ENCODE peak calls at places on chromosomes 3 and 15, in ten cellular contexts. Z is foreskin fibroblast, K is left lung, A is uterus, U is tibial artery, Y is sigmoid colon, D is fibroblast of mammary gland, N is heart left ventricle, R is body of pancreas, B is OCI-LY7. P is an unnamed sample.

GRCh38 chr3:64257096-64257755 is 32.0 kb upstream of the PRICKLE2 start:
- DNase-seq in Y (no peak), D (peak), N (no peak), K (no peak), R (no peak), B (no peak), Z (no peak), A (no peak), U (no peak), P (no peak)

GRCh38 chr3:162719684-162720341 is 1223.2 kb downstream of the OTOL1 start:
- DNase-seq in U (no peak), D (peak), B (no peak), A (no peak), R (no peak), N (no peak), K (no peak), Z (peak), Y (no peak), P (no peak)

GRCh38 chr3:138943724-138944131 is 3.2 kb downstream of the FOXL2 start:
- DNase-seq in B (no peak), Z (no peak), U (no peak), D (no peak), N (no peak), K (no peak), R (peak), A (no peak), Y (no peak), P (no peak)

GRCh38 chr15:100113351-100114075 is 228.3 kb downstream of the ADAMTS17 start:
- DNase-seq in K (no peak), Y (no peak), A (peak), N (peak), R (peak), B (no peak), U (peak), Z (no peak), D (no peak), P (no peak)

GRCh38 chr3:95302044-95302443 is 1239.2 kb downstream of the NSUN3 start:
- DNase-seq in Y (no peak), B (no peak), K (no peak), R (no peak), N (no peak), A (no peak), Z (no peak), D (no peak), U (no peak), P (no peak)

GRCh38 chr3:173891272-173892100 is 493.9 kb downstream of the NLGN1 start:
- DNase-seq in Z (no peak), N (no peak), B (no peak), K (no peak), D (peak), A (no peak), U (no peak), Y (no peak), R (no peak), P (no peak)

GRCh38 chr15:77516786-77517185 is 96.1 kb downstream of the HMG20A start:
- DNase-seq in U (peak), Y (peak), A (no peak), R (no peak), Z (no peak), N (no peak), D (no peak), B (no peak), K (no peak), P (no peak)

GRCh38 chr15:80343610-80344009 is 60.6 kb upstream of the ARNT2 start:
- DNase-seq in Y (no peak), B (no peak), K (no peak), A (peak), R (peak), N (peak), D (no peak), U (no peak), Z (no peak), P (no peak)

DNA sequence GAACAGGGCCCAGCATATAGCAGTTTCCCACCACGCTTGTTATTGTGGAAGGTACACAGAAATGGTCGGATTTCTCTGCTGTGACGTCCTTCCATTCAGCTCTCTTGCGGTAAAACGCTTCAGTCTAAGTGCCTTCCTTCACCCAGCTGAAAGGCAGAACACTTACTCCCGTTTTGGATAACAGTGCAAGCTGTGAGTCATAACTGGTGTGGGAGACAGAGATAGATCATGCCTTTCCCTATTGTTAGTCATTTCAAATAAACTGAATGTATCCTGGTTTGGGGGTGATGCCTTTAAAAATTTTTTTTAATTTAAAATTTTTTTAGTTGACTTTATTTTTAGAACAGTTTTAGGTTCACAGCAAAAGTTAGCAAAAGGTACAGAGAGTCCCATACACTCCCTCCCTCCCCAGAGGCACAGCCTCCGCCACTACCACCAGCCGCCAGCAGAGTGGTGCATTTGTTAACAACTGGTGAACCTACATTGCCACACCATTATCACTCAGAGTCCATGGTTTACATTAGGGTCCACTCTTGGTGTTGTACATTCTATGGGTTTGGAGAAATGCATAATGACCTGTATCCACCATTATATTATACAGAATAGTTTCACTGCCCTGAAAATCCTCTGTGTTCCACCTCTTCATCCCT is 94.9 kb upstream of the NSMCE3 start:
- DNase-seq in R (no peak), Z (peak), B (no peak), K (no peak), U (no peak), Y (no peak), A (no peak), N (no peak), D (peak), P (no peak)
- TF ChIP-seq CTCF in R (no peak), Z (no peak), B (peak), K (no peak), U (no peak), Y (peak), A (no peak), N (no peak), D (no peak), P (peak)

DNA sequence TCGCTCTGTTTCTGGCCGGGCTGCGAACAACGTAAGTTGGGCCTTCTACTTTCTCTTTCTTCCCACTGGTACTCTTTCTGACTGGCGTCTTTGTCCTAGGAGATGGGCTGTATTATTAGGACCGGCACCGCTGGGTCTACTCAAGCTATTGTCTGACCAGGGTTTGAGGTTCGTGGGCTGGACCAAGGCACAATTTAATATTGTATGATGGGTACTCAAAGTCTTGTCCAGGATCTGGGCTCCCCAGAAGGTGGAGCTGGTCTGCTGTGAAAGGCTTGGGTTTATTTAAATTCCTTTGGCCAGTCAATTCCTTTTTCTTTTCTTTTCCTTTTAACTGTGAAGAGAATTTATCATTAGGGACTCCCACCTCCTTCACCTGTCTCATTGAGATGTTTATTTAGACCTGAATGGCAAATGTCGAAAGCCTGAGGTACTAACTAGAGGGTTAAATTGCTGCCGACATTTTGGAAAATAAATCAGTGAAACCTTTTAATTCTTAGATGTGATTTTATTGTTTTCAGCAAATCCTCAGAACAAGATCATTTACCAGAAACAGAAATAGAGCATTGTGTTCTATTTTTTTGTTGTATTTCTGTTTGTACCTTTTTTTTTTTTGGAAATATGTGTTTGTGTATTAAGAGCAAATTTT is 410 bp downstream of the LRRC49 start:
- DNase-seq in Y (no peak), K (no peak), U (no peak), D (peak), R (no peak), Z (peak), N (peak), A (no peak), B (no peak), P (no peak)
- TF ChIP-seq CTCF in Y (peak), K (no peak), U (no peak), D (peak), R (no peak), Z (peak), N (peak), A (peak), B (peak), P (peak)

GRCh38 chr15:40108855-40109735 is at the start of gene BMF:
- DNase-seq in Z (peak), R (peak), D (peak), N (peak), Y (peak), K (peak), B (peak), A (peak), U (peak), P (peak)
- TF ChIP-seq CTCF in Z (peak), R (peak), D (no peak), N (peak), Y (peak), K (peak), B (peak), A (peak), U (peak), P (peak)

GRCh38 chr3:184001761-184002160 is 15.9 kb downstream of the ABCC5 start:
- DNase-seq in N (no peak), B (no peak), A (no peak), K (no peak), Z (no peak), R (no peak), Y (no peak), U (no peak), D (no peak), P (no peak)

GRCh38 chr3:184003187-184003967 is 14.3 kb downstream of the ABCC5 start:
- DNase-seq in U (no peak), B (no peak), R (no peak), D (peak), Z (peak), N (no peak), A (no peak), K (no peak), Y (no peak), P (no peak)

GRCh38 chr3:184004483-184004882 is 13.2 kb downstream of the ABCC5 start:
- DNase-seq in A (no peak), R (no peak), K (no peak), B (no peak), N (no peak), D (no peak), Z (no peak), U (no peak), Y (no peak), P (no peak)

GRCh38 chr3:184005981-184006507 is 11.6 kb downstream of the ABCC5 start:
- DNase-seq in U (peak), D (peak), A (no peak), B (peak), K (peak), Z (no peak), R (peak), Y (peak), N (peak), P (no peak)

GRCh38 chr3:184002469-184002868 is 15.2 kb downstream of the ABCC5 start:
- DNase-seq in Y (no peak), A (no peak), Z (no peak), U (no peak), N (peak), R (no peak), K (no peak), D (no peak), B (no peak), P (no peak)
- TF ChIP-seq CTCF in Y (no peak), A (no peak), Z (no peak), U (no peak), N (no peak), R (no peak), K (no peak), D (no peak), B (no peak), P (no peak)